ENCODE peak calls at places on chromosomes 11 and 22, in nine cellular contexts. T is lower lobe of right lung; Y is Caco-2; S is MCF 10A; N is AG10803; Z is WTC11; P is dorsolateral prefrontal cortex; G is CD4-positive, alpha-beta T cell; A is astrocyte. Q is an unnamed sample.

GRCh38 chr11:36288442-36289225 is 590 bp downstream of the COMMD9 start:
- DNase-seq in T (no peak), Y (peak), S (no peak), N (no peak), Z (no peak), P (no peak), G (no peak), A (no peak), Q (no peak)

GRCh38 chr11:11789735-11790369 is 51.9 kb upstream of the USP47 start:
- DNase-seq in T (no peak), Y (peak), S (peak), N (peak), Z (no peak), P (no peak), G (no peak), A (no peak), Q (peak)

GRCh38 chr11:27700351-27701261 is at the start of gene BDNF:
- DNase-seq in T (no peak), Y (peak), S (peak), N (peak), Z (peak), P (no peak), G (no peak), A (no peak), Q (peak)

GRCh38 chr11:117882539-117882938 is 6.1 kb upstream of the FXYD6 start:
- DNase-seq in T (no peak), Y (no peak), S (no peak), N (no peak), Z (no peak), P (no peak), G (no peak), A (no peak), Q (no peak)

GRCh38 chr11:95450547-95451123 is 219.6 kb upstream of the SESN3 start:
- DNase-seq in T (no peak), Y (no peak), S (no peak), N (peak), Z (no peak), P (no peak), G (no peak), A (peak), Q (no peak)

GRCh38 chr11:12198261-12198925 is 88.0 kb downstream of the MICAL2 start:
- DNase-seq in T (no peak), Y (no peak), S (no peak), N (no peak), Z (no peak), P (no peak), G (no peak), A (no peak), Q (no peak)

GRCh38 chr11:29306527-29306926 is 710.3 kb downstream of the KCNA4 start:
- DNase-seq in T (no peak), Y (no peak), S (peak), N (peak), Z (no peak), P (no peak), G (no peak), A (peak), Q (peak)

GRCh38 chr11:72425053-72425980 is 9.0 kb downstream of the CLPB start:
- DNase-seq in T (no peak), Y (no peak), S (no peak), N (no peak), Z (no peak), P (no peak), G (no peak), A (no peak), Q (no peak)

GRCh38 chr11:86291466-86292262 is 10.4 kb upstream of the HIKESHI start:
- DNase-seq in T (no peak), Y (peak), S (peak), N (peak), Z (peak), P (no peak), G (peak), A (peak), Q (peak)

GRCh38 chr22:39253427-39254070 is 8.8 kb upstream of the PDGFB start:
- DNase-seq in T (no peak), Y (no peak), S (peak), N (peak), Z (no peak), P (no peak), G (no peak), A (peak), Q (peak)

GRCh38 chr22:47370448-47371262 is 608.2 kb downstream of the TBC1D22A start:
- DNase-seq in T (peak), Y (no peak), S (no peak), N (no peak), Z (no peak), P (no peak), G (no peak), A (no peak), Q (no peak)

GRCh38 chr11:2793781-2794418 is 91.7 kb downstream of the CDKN1C start:
- DNase-seq in T (peak), Y (no peak), S (no peak), N (no peak), Z (peak), P (peak), G (no peak), A (no peak), Q (no peak)

GRCh38 chr22:39624501-39624821 is 53.9 kb downstream of the CACNA1I start:
- DNase-seq in T (no peak), Y (no peak), S (no peak), N (no peak), Z (no peak), P (no peak), G (no peak), A (no peak), Q (no peak)

GRCh38 chr11:20374746-20375305 is 11.3 kb downstream of the HTATIP2 start:
- DNase-seq in T (no peak), Y (no peak), S (peak), N (no peak), Z (no peak), P (no peak), G (no peak), A (no peak), Q (no peak)

GRCh38 chr11:128716661-128717210 is 22.9 kb downstream of the FLI1 start:
- DNase-seq in T (no peak), Y (no peak), S (no peak), N (no peak), Z (no peak), P (no peak), G (peak), A (peak), Q (no peak)

GRCh38 chr11:34034053-34034452 is 17.5 kb upstream of the CAPRIN1 start:
- DNase-seq in T (no peak), Y (no peak), S (no peak), N (no peak), Z (no peak), P (no peak), G (no peak), A (no peak), Q (no peak)

GRCh38 chr11:63849691-63850090 is 10.8 kb downstream of the MARK2 start:
- DNase-seq in T (no peak), Y (no peak), S (no peak), N (no peak), Z (no peak), P (no peak), G (no peak), A (no peak), Q (no peak)

GRCh38 chr11:128532571-128533091 is 54.7 kb downstream of the ETS1 start:
- DNase-seq in T (no peak), Y (no peak), S (no peak), N (no peak), Z (peak), P (no peak), G (no peak), A (no peak), Q (no peak)

GRCh38 chr22:19723165-19723989 is at the start of gene GP1BB:
- DNase-seq in T (peak), Y (peak), S (no peak), N (no peak), Z (peak), P (no peak), G (peak), A (peak), Q (no peak)

GRCh38 chr22:19722915-19723164 is 499 bp upstream of the GP1BB start:
- DNase-seq in T (no peak), Y (no peak), S (no peak), N (no peak), Z (no peak), P (no peak), G (no peak), A (no peak), Q (no peak)

GRCh38 chr22:19724927-19725661 is 1.8 kb downstream of the GP1BB start:
- DNase-seq in T (no peak), Y (no peak), S (no peak), N (no peak), Z (no peak), P (no peak), G (no peak), A (no peak), Q (no peak)

GRCh38 chr22:19722175-19722914 is 994 bp upstream of the GP1BB start:
- DNase-seq in T (no peak), Y (no peak), S (no peak), N (no peak), Z (peak), P (no peak), G (no peak), A (no peak), Q (no peak)

GRCh38 chr22:19723990-19724827 is 870 bp downstream of the GP1BB start:
- DNase-seq in T (no peak), Y (peak), S (no peak), N (no peak), Z (peak), P (no peak), G (peak), A (peak), Q (no peak)
- TF ChIP-seq CTCF in T (no peak), Y (no peak), S (no peak), N (no peak), Z (peak), P (no peak), G (no peak), A (no peak), Q (no peak)

GRCh38 chr22:45192701-45193187 is 29.0 kb downstream of the NUP50 start:
- DNase-seq in T (no peak), Y (peak), S (no peak), N (no peak), Z (peak), P (no peak), G (no peak), A (no peak), Q (no peak)
- TF ChIP-seq CTCF in T (no peak), Y (no peak), S (no peak), N (peak), Z (no peak), P (no peak), G (no peak), A (no peak), Q (peak)

GRCh38 chr11:74871037-74871436 is 77.9 kb downstream of the XRRA1 start:
- DNase-seq in T (no peak), Y (no peak), S (no peak), N (no peak), Z (no peak), P (no peak), G (no peak), A (peak), Q (no peak)

GRCh38 chr11:74866557-74866956 is 82.3 kb downstream of the XRRA1 start:
- DNase-seq in T (no peak), Y (no peak), S (no peak), N (no peak), Z (no peak), P (no peak), G (no peak), A (no peak), Q (no peak)

GRCh38 chr11:74870485-74870884 is 78.4 kb downstream of the XRRA1 start:
- DNase-seq in T (no peak), Y (peak), S (peak), N (peak), Z (no peak), P (no peak), G (no peak), A (peak), Q (peak)
- TF ChIP-seq CTCF in T (peak), Y (peak), S (peak), N (peak), Z (no peak), P (no peak), G (no peak), A (peak), Q (peak)

GRCh38 chr22:30526656-30527055 is 19.9 kb downstream of the SEC14L6 start:
- DNase-seq in T (no peak), Y (no peak), S (no peak), N (no peak), Z (no peak), P (no peak), G (no peak), A (no peak), Q (no peak)

GRCh38 chr22:30535182-30535581 is 11.4 kb downstream of the SEC14L6 start:
- DNase-seq in T (no peak), Y (no peak), S (no peak), N (no peak), Z (no peak), P (no peak), G (no peak), A (no peak), Q (no peak)

GRCh38 chr22:30537083-30537731 is 9.3 kb downstream of the SEC14L6 start:
- DNase-seq in T (no peak), Y (no peak), S (no peak), N (no peak), Z (no peak), P (no peak), G (no peak), A (no peak), Q (no peak)

GRCh38 chr22:30531651-30532608 is 14.6 kb downstream of the SEC14L6 start:
- DNase-seq in T (no peak), Y (no peak), S (no peak), N (no peak), Z (no peak), P (no peak), G (no peak), A (no peak), Q (no peak)
- TF ChIP-seq CTCF in T (no peak), Y (no peak), S (no peak), N (no peak), Z (no peak), P (no peak), G (no peak), A (no peak), Q (peak)

GRCh38 chr22:46367707-46368191 is 32.2 kb downstream of the TRMU start:
- DNase-seq in T (peak), Y (peak), S (peak), N (peak), Z (peak), P (no peak), G (peak), A (peak), Q (peak)
- TF ChIP-seq CTCF in T (peak), Y (peak), S (peak), N (peak), Z (peak), P (peak), G (peak), A (peak), Q (peak)